ENCODE peak calls at places on chromosome 19, in nine cellular contexts. One of them, this sample, is unnamed.

GRCh38 chr19:5080030-5080644 is 111.2 kb downstream of the KDM4B start:
- DNase-seq in progenitor cell of endocrine pancreas: no peak
- DNase-seq in stimulated activated naive CD8-positive, alpha-beta T cell treated with anti-CD3 and anti-CD28 coated beads, Interleukin-15, Interleukin-2, amounts not matched to agents 100 U/mL and 50 U/mL, for 24 hours: no peak
- DNase-seq in SW480: no peak
- DNase-seq in mesendoderm: no peak
- DNase-seq in neuronal stem cell: no peak
- DNase-seq in M059J: no peak
- DNase-seq in neural progenitor cell: no peak
- DNase-seq in NCI-H446 treated with DMSO at 0.1 percent for 48 hours: peak; percentile 74
- DNase-seq in this sample: no peak

GRCh38 chr19:30130356-30131122 is 188.5 kb downstream of the URI1 start:
- DNase-seq in M059J: no peak
- DNase-seq in NCI-H446 treated with DMSO at 0.1 percent for 48 hours: no peak
- DNase-seq in mesendoderm: no peak
- DNase-seq in neural progenitor cell: no peak
- DNase-seq in stimulated activated naive CD8-positive, alpha-beta T cell treated with anti-CD3 and anti-CD28 coated beads, Interleukin-15, Interleukin-2, amounts not matched to agents 100 U/mL and 50 U/mL, for 24 hours: no peak
- DNase-seq in progenitor cell of endocrine pancreas: no peak
- DNase-seq in SW480: no peak
- DNase-seq in neuronal stem cell: no peak
- DNase-seq in this sample: no peak

GRCh38 chr19:38044267-38045111 is 137.5 kb downstream of the SIPA1L3 start:
- DNase-seq in progenitor cell of endocrine pancreas: no peak
- DNase-seq in neuronal stem cell: no peak
- DNase-seq in SW480: no peak
- DNase-seq in mesendoderm: peak; percentile 41
- DNase-seq in neural progenitor cell: no peak
- DNase-seq in NCI-H446 treated with DMSO at 0.1 percent for 48 hours: no peak
- DNase-seq in M059J: peak; percentile 46
- DNase-seq in stimulated activated naive CD8-positive, alpha-beta T cell treated with anti-CD3 and anti-CD28 coated beads, Interleukin-15, Interleukin-2, amounts not matched to agents 100 U/mL and 50 U/mL, for 24 hours: no peak
- DNase-seq in this sample: no peak

GRCh38 chr19:10858204-10858828 is 10.1 kb downstream of the C19orf38 start:
- DNase-seq in neural progenitor cell: peak; percentile 72
- DNase-seq in progenitor cell of endocrine pancreas: no peak
- DNase-seq in M059J: no peak
- DNase-seq in SW480: no peak
- DNase-seq in neuronal stem cell: no peak
- DNase-seq in NCI-H446 treated with DMSO at 0.1 percent for 48 hours: no peak
- DNase-seq in stimulated activated naive CD8-positive, alpha-beta T cell treated with anti-CD3 and anti-CD28 coated beads, Interleukin-15, Interleukin-2, amounts not matched to agents 100 U/mL and 50 U/mL, for 24 hours: peak; percentile 72
- DNase-seq in mesendoderm: peak; percentile 60
- DNase-seq in this sample: peak; percentile 64

GRCh38 chr19:17001603-17002183 is 24.9 kb downstream of the CPAMD8 start:
- DNase-seq in SW480: no peak
- DNase-seq in stimulated activated naive CD8-positive, alpha-beta T cell treated with anti-CD3 and anti-CD28 coated beads, Interleukin-15, Interleukin-2, amounts not matched to agents 100 U/mL and 50 U/mL, for 24 hours: peak; percentile 76
- DNase-seq in neural progenitor cell: no peak
- DNase-seq in neuronal stem cell: no peak
- DNase-seq in NCI-H446 treated with DMSO at 0.1 percent for 48 hours: no peak
- DNase-seq in mesendoderm: peak; percentile 40
- DNase-seq in M059J: no peak
- DNase-seq in progenitor cell of endocrine pancreas: no peak
- DNase-seq in this sample: no peak

GRCh38 chr19:1333789-1334188 is 48.1 kb downstream of the EFNA2 start:
- DNase-seq in progenitor cell of endocrine pancreas: no peak
- DNase-seq in stimulated activated naive CD8-positive, alpha-beta T cell treated with anti-CD3 and anti-CD28 coated beads, Interleukin-15, Interleukin-2, amounts not matched to agents 100 U/mL and 50 U/mL, for 24 hours: no peak
- DNase-seq in neuronal stem cell: no peak
- DNase-seq in mesendoderm: no peak
- DNase-seq in SW480: no peak
- DNase-seq in M059J: no peak
- DNase-seq in neural progenitor cell: no peak
- DNase-seq in NCI-H446 treated with DMSO at 0.1 percent for 48 hours: no peak
- DNase-seq in this sample: no peak

GRCh38 chr19:58538257-58539168 is 5.4 kb upstream of the TRIM28 start:
- DNase-seq in M059J: no peak
- DNase-seq in NCI-H446 treated with DMSO at 0.1 percent for 48 hours: no peak
- DNase-seq in progenitor cell of endocrine pancreas: peak; percentile 73
- DNase-seq in stimulated activated naive CD8-positive, alpha-beta T cell treated with anti-CD3 and anti-CD28 coated beads, Interleukin-15, Interleukin-2, amounts not matched to agents 100 U/mL and 50 U/mL, for 24 hours: peak; percentile 64
- DNase-seq in neuronal stem cell: peak; percentile 71
- DNase-seq in mesendoderm: peak; percentile 94
- DNase-seq in neural progenitor cell: peak; percentile 92
- DNase-seq in SW480: peak; percentile 91
- DNase-seq in this sample: peak; percentile 93

GRCh38 chr19:5170329-5170745 is 170.3 kb downstream of the PTPRS start:
- DNase-seq in stimulated activated naive CD8-positive, alpha-beta T cell treated with anti-CD3 and anti-CD28 coated beads, Interleukin-15, Interleukin-2, amounts not matched to agents 100 U/mL and 50 U/mL, for 24 hours: peak; percentile 77
- DNase-seq in M059J: no peak
- DNase-seq in SW480: no peak
- DNase-seq in neural progenitor cell: no peak
- DNase-seq in progenitor cell of endocrine pancreas: peak; percentile 36
- DNase-seq in mesendoderm: peak; percentile 35
- DNase-seq in NCI-H446 treated with DMSO at 0.1 percent for 48 hours: no peak
- DNase-seq in neuronal stem cell: no peak
- DNase-seq in this sample: peak; percentile 82

GRCh38 chr19:17687857-17688784 is at the start of gene UNC13A:
- DNase-seq in progenitor cell of endocrine pancreas: peak; percentile 81
- DNase-seq in SW480: no peak
- DNase-seq in NCI-H446 treated with DMSO at 0.1 percent for 48 hours: peak; percentile 23
- DNase-seq in M059J: peak; percentile 36
- DNase-seq in neuronal stem cell: peak; percentile 79
- DNase-seq in mesendoderm: peak; percentile 83
- DNase-seq in stimulated activated naive CD8-positive, alpha-beta T cell treated with anti-CD3 and anti-CD28 coated beads, Interleukin-15, Interleukin-2, amounts not matched to agents 100 U/mL and 50 U/mL, for 24 hours: peak; percentile 68
- DNase-seq in neural progenitor cell: peak; percentile 92
- DNase-seq in this sample: peak; percentile 89

GRCh38 chr19:38298841-38299680 is 5.0 kb upstream of the C19orf33 start:
- DNase-seq in M059J: peak; percentile 65
- DNase-seq in NCI-H446 treated with DMSO at 0.1 percent for 48 hours: no peak
- DNase-seq in stimulated activated naive CD8-positive, alpha-beta T cell treated with anti-CD3 and anti-CD28 coated beads, Interleukin-15, Interleukin-2, amounts not matched to agents 100 U/mL and 50 U/mL, for 24 hours: no peak
- DNase-seq in neuronal stem cell: no peak
- DNase-seq in progenitor cell of endocrine pancreas: no peak
- DNase-seq in neural progenitor cell: no peak
- DNase-seq in SW480: no peak
- DNase-seq in mesendoderm: no peak
- DNase-seq in this sample: no peak

GRCh38 chr19:56597696-56598095 is 2.6 kb downstream of the ZNF71 start:
- DNase-seq in NCI-H446 treated with DMSO at 0.1 percent for 48 hours: no peak
- DNase-seq in stimulated activated naive CD8-positive, alpha-beta T cell treated with anti-CD3 and anti-CD28 coated beads, Interleukin-15, Interleukin-2, amounts not matched to agents 100 U/mL and 50 U/mL, for 24 hours: no peak
- DNase-seq in M059J: peak; percentile 3
- DNase-seq in neuronal stem cell: no peak
- DNase-seq in mesendoderm: no peak
- DNase-seq in progenitor cell of endocrine pancreas: no peak
- DNase-seq in neural progenitor cell: no peak
- DNase-seq in SW480: no peak
- DNase-seq in this sample: no peak

GRCh38 chr19:291561-292280 is 518 bp upstream of the PLPP2 start:
- DNase-seq in NCI-H446 treated with DMSO at 0.1 percent for 48 hours: no peak
- DNase-seq in neuronal stem cell: no peak
- DNase-seq in neural progenitor cell: no peak
- DNase-seq in stimulated activated naive CD8-positive, alpha-beta T cell treated with anti-CD3 and anti-CD28 coated beads, Interleukin-15, Interleukin-2, amounts not matched to agents 100 U/mL and 50 U/mL, for 24 hours: no peak
- DNase-seq in mesendoderm: no peak
- DNase-seq in progenitor cell of endocrine pancreas: no peak
- DNase-seq in M059J: peak; percentile 8
- DNase-seq in SW480: peak; percentile 14
- DNase-seq in this sample: peak; percentile 54

GRCh38 chr19:41430907-41431306 is 3.7 kb upstream of the B3GNT8 start:
- DNase-seq in progenitor cell of endocrine pancreas: no peak
- DNase-seq in neuronal stem cell: no peak
- DNase-seq in M059J: peak; percentile 25
- DNase-seq in SW480: no peak
- DNase-seq in mesendoderm: no peak
- DNase-seq in stimulated activated naive CD8-positive, alpha-beta T cell treated with anti-CD3 and anti-CD28 coated beads, Interleukin-15, Interleukin-2, amounts not matched to agents 100 U/mL and 50 U/mL, for 24 hours: no peak
- DNase-seq in NCI-H446 treated with DMSO at 0.1 percent for 48 hours: no peak
- DNase-seq in neural progenitor cell: no peak
- DNase-seq in this sample: no peak

GRCh38 chr19:39824143-39825092 is 9.5 kb downstream of the DYRK1B start:
- DNase-seq in progenitor cell of endocrine pancreas: peak; percentile 74
- DNase-seq in NCI-H446 treated with DMSO at 0.1 percent for 48 hours: peak; percentile 86
- DNase-seq in SW480: peak; percentile 97
- DNase-seq in neuronal stem cell: peak; percentile 87
- DNase-seq in stimulated activated naive CD8-positive, alpha-beta T cell treated with anti-CD3 and anti-CD28 coated beads, Interleukin-15, Interleukin-2, amounts not matched to agents 100 U/mL and 50 U/mL, for 24 hours: peak; percentile 85
- DNase-seq in mesendoderm: peak; percentile 97
- DNase-seq in M059J: peak; percentile 93
- DNase-seq in neural progenitor cell: peak; percentile 96
- DNase-seq in this sample: peak; percentile 91

GRCh38 chr19:14575428-14575980 is 3.6 kb upstream of the NDUFB7 start:
- DNase-seq in neuronal stem cell: no peak
- DNase-seq in M059J: no peak
- DNase-seq in SW480: no peak
- DNase-seq in neural progenitor cell: no peak
- DNase-seq in mesendoderm: no peak
- DNase-seq in stimulated activated naive CD8-positive, alpha-beta T cell treated with anti-CD3 and anti-CD28 coated beads, Interleukin-15, Interleukin-2, amounts not matched to agents 100 U/mL and 50 U/mL, for 24 hours: no peak
- DNase-seq in progenitor cell of endocrine pancreas: no peak
- DNase-seq in NCI-H446 treated with DMSO at 0.1 percent for 48 hours: no peak
- DNase-seq in this sample: no peak

GRCh38 chr19:45800009-45800553 is 7.4 kb upstream of the DMWD start:
- DNase-seq in SW480: no peak
- DNase-seq in neuronal stem cell: no peak
- DNase-seq in stimulated activated naive CD8-positive, alpha-beta T cell treated with anti-CD3 and anti-CD28 coated beads, Interleukin-15, Interleukin-2, amounts not matched to agents 100 U/mL and 50 U/mL, for 24 hours: no peak
- DNase-seq in mesendoderm: peak; percentile 72
- DNase-seq in progenitor cell of endocrine pancreas: no peak
- DNase-seq in M059J: peak; percentile 51
- DNase-seq in NCI-H446 treated with DMSO at 0.1 percent for 48 hours: no peak
- DNase-seq in neural progenitor cell: no peak
- DNase-seq in this sample: no peak

GRCh38 chr19:57558525-57558924 is 1.1 kb downstream of the ZNF550 start:
- DNase-seq in progenitor cell of endocrine pancreas: no peak
- DNase-seq in NCI-H446 treated with DMSO at 0.1 percent for 48 hours: no peak
- DNase-seq in M059J: no peak
- DNase-seq in neuronal stem cell: no peak
- DNase-seq in neural progenitor cell: no peak
- DNase-seq in SW480: no peak
- DNase-seq in mesendoderm: peak; percentile 51
- DNase-seq in stimulated activated naive CD8-positive, alpha-beta T cell treated with anti-CD3 and anti-CD28 coated beads, Interleukin-15, Interleukin-2, amounts not matched to agents 100 U/mL and 50 U/mL, for 24 hours: no peak
- DNase-seq in this sample: no peak

GRCh38 chr19:47723573-47723923 is 10.3 kb downstream of the EHD2 start:
- DNase-seq in neural progenitor cell: no peak
- DNase-seq in stimulated activated naive CD8-positive, alpha-beta T cell treated with anti-CD3 and anti-CD28 coated beads, Interleukin-15, Interleukin-2, amounts not matched to agents 100 U/mL and 50 U/mL, for 24 hours: no peak
- DNase-seq in mesendoderm: peak; percentile 42
- DNase-seq in neuronal stem cell: no peak
- DNase-seq in NCI-H446 treated with DMSO at 0.1 percent for 48 hours: peak; percentile 47
- DNase-seq in M059J: peak; percentile 75
- DNase-seq in progenitor cell of endocrine pancreas: no peak
- DNase-seq in SW480: peak; percentile 69
- DNase-seq in this sample: no peak

GRCh38 chr19:10460714-10461046 is 40.3 kb downstream of the PDE4A start:
- DNase-seq in neural progenitor cell: no peak
- DNase-seq in NCI-H446 treated with DMSO at 0.1 percent for 48 hours: no peak
- DNase-seq in SW480: no peak
- DNase-seq in neuronal stem cell: no peak
- DNase-seq in stimulated activated naive CD8-positive, alpha-beta T cell treated with anti-CD3 and anti-CD28 coated beads, Interleukin-15, Interleukin-2, amounts not matched to agents 100 U/mL and 50 U/mL, for 24 hours: no peak
- DNase-seq in M059J: no peak
- DNase-seq in mesendoderm: no peak
- DNase-seq in progenitor cell of endocrine pancreas: no peak
- DNase-seq in this sample: no peak

GRCh38 chr19:42634409-42635232 is 39.9 kb upstream of the CEACAM8 start:
- DNase-seq in NCI-H446 treated with DMSO at 0.1 percent for 48 hours: no peak
- DNase-seq in neuronal stem cell: no peak
- DNase-seq in stimulated activated naive CD8-positive, alpha-beta T cell treated with anti-CD3 and anti-CD28 coated beads, Interleukin-15, Interleukin-2, amounts not matched to agents 100 U/mL and 50 U/mL, for 24 hours: peak; percentile 61
- DNase-seq in neural progenitor cell: peak; percentile 2
- DNase-seq in SW480: peak; percentile 54
- DNase-seq in M059J: peak; percentile 52
- DNase-seq in progenitor cell of endocrine pancreas: no peak
- DNase-seq in mesendoderm: peak; percentile 5
- DNase-seq in this sample: peak; percentile 64

GRCh38 chr19:39141929-39142328 is 16.3 kb downstream of the PAK4 start:
- DNase-seq in neuronal stem cell: no peak
- DNase-seq in stimulated activated naive CD8-positive, alpha-beta T cell treated with anti-CD3 and anti-CD28 coated beads, Interleukin-15, Interleukin-2, amounts not matched to agents 100 U/mL and 50 U/mL, for 24 hours: no peak
- DNase-seq in NCI-H446 treated with DMSO at 0.1 percent for 48 hours: no peak
- DNase-seq in progenitor cell of endocrine pancreas: no peak
- DNase-seq in M059J: no peak
- DNase-seq in mesendoderm: no peak
- DNase-seq in neural progenitor cell: no peak
- DNase-seq in SW480: no peak
- DNase-seq in this sample: no peak

GRCh38 chr19:36151144-36152051 is 849 bp downstream of the COX7A1 start:
- DNase-seq in progenitor cell of endocrine pancreas: no peak
- DNase-seq in SW480: no peak
- DNase-seq in M059J: no peak
- DNase-seq in stimulated activated naive CD8-positive, alpha-beta T cell treated with anti-CD3 and anti-CD28 coated beads, Interleukin-15, Interleukin-2, amounts not matched to agents 100 U/mL and 50 U/mL, for 24 hours: no peak
- DNase-seq in neuronal stem cell: no peak
- DNase-seq in NCI-H446 treated with DMSO at 0.1 percent for 48 hours: no peak
- DNase-seq in mesendoderm: peak; percentile 34
- DNase-seq in neural progenitor cell: no peak
- DNase-seq in this sample: peak; percentile 30

GRCh38 chr19:40241809-40242384 is 15.4 kb upstream of the CCNP start:
- DNase-seq in SW480: no peak
- DNase-seq in M059J: no peak
- DNase-seq in neural progenitor cell: no peak
- DNase-seq in progenitor cell of endocrine pancreas: no peak
- DNase-seq in stimulated activated naive CD8-positive, alpha-beta T cell treated with anti-CD3 and anti-CD28 coated beads, Interleukin-15, Interleukin-2, amounts not matched to agents 100 U/mL and 50 U/mL, for 24 hours: no peak
- DNase-seq in NCI-H446 treated with DMSO at 0.1 percent for 48 hours: no peak
- DNase-seq in mesendoderm: no peak
- DNase-seq in neuronal stem cell: no peak
- DNase-seq in this sample: no peak

GRCh38 chr19:55640577-55641375 is at the start of gene ZNF580:
- DNase-seq in SW480: peak; percentile 71
- DNase-seq in M059J: peak; percentile 78
- DNase-seq in neuronal stem cell: peak; percentile 65
- DNase-seq in neural progenitor cell: peak; percentile 78
- DNase-seq in progenitor cell of endocrine pancreas: peak; percentile 36
- DNase-seq in mesendoderm: peak; percentile 82
- DNase-seq in NCI-H446 treated with DMSO at 0.1 percent for 48 hours: peak; percentile 55
- DNase-seq in stimulated activated naive CD8-positive, alpha-beta T cell treated with anti-CD3 and anti-CD28 coated beads, Interleukin-15, Interleukin-2, amounts not matched to agents 100 U/mL and 50 U/mL, for 24 hours: peak; percentile 79
- DNase-seq in this sample: peak; percentile 61

GRCh38 chr19:16914421-16914820 is 25.6 kb downstream of the F2RL3 start:
- DNase-seq in NCI-H446 treated with DMSO at 0.1 percent for 48 hours: no peak
- DNase-seq in stimulated activated naive CD8-positive, alpha-beta T cell treated with anti-CD3 and anti-CD28 coated beads, Interleukin-15, Interleukin-2, amounts not matched to agents 100 U/mL and 50 U/mL, for 24 hours: no peak
- DNase-seq in SW480: no peak
- DNase-seq in neural progenitor cell: no peak
- DNase-seq in M059J: no peak
- DNase-seq in mesendoderm: no peak
- DNase-seq in neuronal stem cell: no peak
- DNase-seq in progenitor cell of endocrine pancreas: no peak
- DNase-seq in this sample: no peak

GRCh38 chr19:10567696-10568443 is 909 bp downstream of the CDKN2D start:
- DNase-seq in NCI-H446 treated with DMSO at 0.1 percent for 48 hours: no peak
- DNase-seq in M059J: peak; percentile 44
- DNase-seq in SW480: no peak
- DNase-seq in neural progenitor cell: no peak
- DNase-seq in neuronal stem cell: no peak
- DNase-seq in mesendoderm: peak; percentile 27
- DNase-seq in stimulated activated naive CD8-positive, alpha-beta T cell treated with anti-CD3 and anti-CD28 coated beads, Interleukin-15, Interleukin-2, amounts not matched to agents 100 U/mL and 50 U/mL, for 24 hours: peak; percentile 28
- DNase-seq in progenitor cell of endocrine pancreas: no peak
- DNase-seq in this sample: no peak

GRCh38 chr19:29277107-29277506 is 64.2 kb upstream of the UQCRFS1 start:
- DNase-seq in neural progenitor cell: peak; percentile 46
- DNase-seq in stimulated activated naive CD8-positive, alpha-beta T cell treated with anti-CD3 and anti-CD28 coated beads, Interleukin-15, Interleukin-2, amounts not matched to agents 100 U/mL and 50 U/mL, for 24 hours: peak; percentile 64
- DNase-seq in neuronal stem cell: no peak
- DNase-seq in M059J: peak; percentile 69
- DNase-seq in progenitor cell of endocrine pancreas: no peak
- DNase-seq in SW480: peak; percentile 61
- DNase-seq in mesendoderm: peak; percentile 89
- DNase-seq in NCI-H446 treated with DMSO at 0.1 percent for 48 hours: no peak
- DNase-seq in this sample: peak; percentile 46